ENCODE peak calls at places on chromosomes 11 and 22, in seven cellular contexts. F is activated naive CD4-positive, alpha-beta T cell treated with anti-CD3 and anti-CD28 coated beads, Interleukin-2, amount 10 ng/mL, durations not matched to agents 7 days and 5 days; R is neural crest cell; X is epithelial cell of prostate; L is right cardiac atrium; A is NCI-H1105 treated with DMSO at 0.1 percent for 48 hours; D is stimulated activated CD4-positive, alpha-beta T cell treated with anti-CD3 and anti-CD28 coated beads, TNF-alpha, amount 100 ng/mL, for 24 hours. J is an unnamed sample.

GRCh38 chr22:31496735-31497146 is 405 bp downstream of the SFI1 start:
- DNase-seq in F (peak; percentile 66), R (no peak), X (no peak), L (peak; percentile 69), A (no peak), D (peak; percentile 8), J (no peak)

GRCh38 chr11:19242184-19242932 is 1.6 kb upstream of the E2F8 start:
- DNase-seq in F (peak; percentile 29), R (no peak), X (no peak), L (peak; percentile 42), A (no peak), D (no peak), J (no peak)

GRCh38 chr11:47399860-47400812 is 8.3 kb upstream of the SLC39A13 start:
- DNase-seq in F (peak; percentile 57), R (no peak), X (no peak), L (peak; percentile 78), A (no peak), D (no peak), J (no peak)

GRCh38 chr11:65975771-65976170 is 14.2 kb downstream of the SART1 start:
- DNase-seq in F (no peak), R (no peak), X (no peak), L (no peak), A (no peak), D (no peak), J (no peak)

GRCh38 chr11:105315287-105315686 is 175.7 kb upstream of the CARD18 start:
- DNase-seq in F (no peak), R (no peak), X (no peak), L (no peak), A (no peak), D (no peak), J (no peak)

GRCh38 chr11:72643547-72643946 is 30.7 kb downstream of the PDE2A start:
- DNase-seq in F (no peak), R (no peak), X (peak; percentile 26), L (no peak), A (peak; percentile 20), D (no peak), J (no peak)

GRCh38 chr11:134758342-134758931 is 346.4 kb upstream of the B3GAT1 start:
- DNase-seq in F (no peak), R (no peak), X (no peak), L (no peak), A (no peak), D (no peak), J (no peak)

GRCh38 chr11:108223449-108224149 is 732 bp downstream of the ATM start:
- DNase-seq in F (peak; percentile 55), R (no peak), X (no peak), L (no peak), A (peak; percentile 19), D (no peak), J (no peak)

GRCh38 chr22:41768420-41768819 is 32.1 kb upstream of the CCDC134 start:
- DNase-seq in F (no peak), R (no peak), X (peak; percentile 46), L (no peak), A (no peak), D (no peak), J (no peak)

GRCh38 chr11:10666976-10667892 is 26.3 kb downstream of the IRAG1 start:
- DNase-seq in F (no peak), R (no peak), X (no peak), L (no peak), A (no peak), D (no peak), J (no peak)

GRCh38 chr22:32206774-32207758 is 2.2 kb upstream of the RFPL2 start:
- DNase-seq in F (peak; percentile 58), R (no peak), X (no peak), L (peak; percentile 66), A (peak; percentile 9), D (no peak), J (no peak)

GRCh38 chr11:69638941-69639681 is 1.8 kb upstream of the CCND1 start:
- DNase-seq in F (no peak), R (peak; percentile 91), X (peak; percentile 82), L (peak; percentile 96), A (peak; percentile 79), D (no peak), J (peak; percentile 74)

GRCh38 chr11:69280994-69281393 is 13.0 kb upstream of the MYEOV start:
- DNase-seq in F (no peak), R (no peak), X (peak; percentile 92), L (peak; percentile 72), A (no peak), D (no peak), J (no peak)

GRCh38 chr11:130545449-130546072 is 97.1 kb downstream of the ADAMTS15 start:
- DNase-seq in F (no peak), R (no peak), X (no peak), L (no peak), A (no peak), D (no peak), J (no peak)

GRCh38 chr22:32354360-32355351 is 3.0 kb upstream of the RFPL3 start:
- DNase-seq in F (no peak), R (no peak), X (peak; percentile 14), L (no peak), A (no peak), D (no peak), J (no peak)

GRCh38 chr11:22761066-22761465 is 68.5 kb downstream of the SVIP start:
- DNase-seq in F (no peak), R (no peak), X (no peak), L (no peak), A (no peak), D (no peak), J (no peak)

GRCh38 chr11:106177311-106177710 is 99.8 kb downstream of the AASDHPPT start:
- DNase-seq in F (no peak), R (no peak), X (no peak), L (no peak), A (no peak), D (no peak), J (no peak)

GRCh38 chr11:74710291-74710938 is 20.8 kb downstream of the CHRDL2 start:
- DNase-seq in F (no peak), R (no peak), X (no peak), L (peak; percentile 66), A (no peak), D (no peak), J (no peak)

GRCh38 chr11:17378655-17379054 is 9.8 kb downstream of the KCNJ11 start:
- DNase-seq in F (no peak), R (no peak), X (peak; percentile 37), L (no peak), A (no peak), D (no peak), J (no peak)